ENCODE peak calls at places on chromosomes 1 and 21, in five cellular contexts. E is GM13977, F is EL, O is NCI-H1694 treated with DMSO at 0.1 percent for 48 hours, M is HT-29. R is an unnamed sample.

GRCh38 chr21:38048241-38048640 is 132.0 kb upstream of the KCNJ6 start:
- DNase-seq in E (no peak), F (no peak), O (no peak), M (no peak), R (no peak)

GRCh38 chr1:24300971-24301370 is 18.2 kb upstream of the GRHL3 start:
- DNase-seq in E (no peak), F (no peak), O (no peak), M (no peak), R (no peak)

GRCh38 chr1:165392634-165393571 is 36.4 kb upstream of the LMX1A start:
- DNase-seq in E (peak; percentile 85), F (peak; percentile 86), O (peak; percentile 44), M (peak; percentile 67), R (peak; percentile 83)

GRCh38 chr1:44842763-44843655 is at the start of gene PTCH2:
- DNase-seq in E (peak; percentile 85), F (peak; percentile 67), O (peak; percentile 70), M (no peak), R (peak; percentile 72)

GRCh38 chr1:44723496-44724407 is 7.2 kb downstream of the RNU5D-1 start:
- DNase-seq in E (peak; percentile 67), F (no peak), O (no peak), M (no peak), R (no peak)

GRCh38 chr1:44714944-44715571 is 15.9 kb downstream of the RNU5D-1 start:
- DNase-seq in E (peak; percentile 75), F (peak; percentile 73), O (peak; percentile 83), M (peak; percentile 85), R (no peak)

GRCh38 chr1:201692307-201693018 is 136.5 kb upstream of the IPO9 start:
- DNase-seq in E (no peak), F (no peak), O (no peak), M (no peak), R (no peak)

GRCh38 chr1:53015508-53015860 is 46.5 kb upstream of the PODN start:
- DNase-seq in E (no peak), F (no peak), O (no peak), M (no peak), R (no peak)

GRCh38 chr1:210328032-210328745 is 513 bp upstream of the HHAT start:
- DNase-seq in E (peak; percentile 14), F (no peak), O (no peak), M (no peak), R (no peak)

GRCh38 chr1:54671985-54672608 is 30.5 kb downstream of the MROH7 start:
- DNase-seq in E (peak; percentile 74), F (peak; percentile 59), O (peak; percentile 54), M (peak; percentile 71), R (no peak)